ENCODE peak calls at places on chromosome 20, in four cellular contexts. One of them, this sample, is unnamed.
A peak's percentile ranks its signal among the peaks of the same experiment; 100 is the strongest.

GRCh38 chr20:45338121-45339030 is 9.8 kb downstream of the SDC4 start:
- DNase-seq in stomach: no peak
- DNase-seq in fibroblast of lung: peak; percentile 47
- DNase-seq in AG04450: no peak
- DNase-seq in this sample: no peak

GRCh38 chr20:16803965-16804792 is 56.0 kb downstream of the OTOR start:
- DNase-seq in fibroblast of lung: peak; percentile 46
- DNase-seq in AG04450: no peak
- DNase-seq in stomach: peak; percentile 54
- DNase-seq in this sample: peak; percentile 6

GRCh38 chr20:51326241-51326819 is 216.2 kb downstream of the NFATC2 start:
- DNase-seq in stomach: peak; percentile 63
- DNase-seq in AG04450: no peak
- DNase-seq in fibroblast of lung: peak; percentile 62
- DNase-seq in this sample: no peak

GRCh38 chr20:32326507-32326851 is 31.7 kb upstream of the ASXL1 start:
- DNase-seq in stomach: no peak
- DNase-seq in AG04450: no peak
- DNase-seq in fibroblast of lung: no peak
- DNase-seq in this sample: no peak

GRCh38 chr20:16469395-16469905 is 103.8 kb downstream of the KIF16B start:
- DNase-seq in fibroblast of lung: no peak
- DNase-seq in stomach: no peak
- DNase-seq in AG04450: no peak
- DNase-seq in this sample: no peak

GRCh38 chr20:59839372-59839771 is 94.1 kb downstream of the SYCP2 start:
- DNase-seq in fibroblast of lung: no peak
- DNase-seq in stomach: no peak
- DNase-seq in AG04450: no peak
- DNase-seq in this sample: no peak

GRCh38 chr20:42706762-42707161 is 482.9 kb downstream of the PTPRT start:
- DNase-seq in fibroblast of lung: no peak
- DNase-seq in AG04450: no peak
- DNase-seq in stomach: no peak
- DNase-seq in this sample: no peak

GRCh38 chr20:4896971-4897497 is 104.3 kb downstream of the SLC23A2 start:
- DNase-seq in stomach: no peak
- DNase-seq in fibroblast of lung: no peak
- DNase-seq in AG04450: no peak
- DNase-seq in this sample: no peak

GRCh38 chr20:44092551-44093248 is 94.3 kb downstream of the JPH2 start:
- DNase-seq in fibroblast of lung: peak; percentile 74
- DNase-seq in stomach: no peak
- DNase-seq in AG04450: no peak
- DNase-seq in this sample: no peak

GRCh38 chr20:51158226-51158625 is 135.3 kb upstream of the KCNG1 start:
- DNase-seq in stomach: no peak
- DNase-seq in fibroblast of lung: no peak
- DNase-seq in AG04450: no peak
- DNase-seq in this sample: no peak

GRCh38 chr20:4289875-4290274 is 274.5 kb upstream of the RNF24 start:
- DNase-seq in stomach: no peak
- DNase-seq in fibroblast of lung: no peak
- DNase-seq in AG04450: no peak
- DNase-seq in this sample: no peak

GRCh38 chr20:40959325-40960092 is 69.1 kb upstream of the TOP1 start:
- DNase-seq in fibroblast of lung: no peak
- DNase-seq in stomach: peak; percentile 3
- DNase-seq in AG04450: no peak
- DNase-seq in this sample: no peak

GRCh38 chr20:45783656-45784294 is 7.9 kb downstream of the WFDC3 start:
- DNase-seq in fibroblast of lung: no peak
- DNase-seq in AG04450: no peak
- DNase-seq in stomach: peak; percentile 91
- DNase-seq in this sample: no peak

GRCh38 chr20:10200329-10200728 is 18.3 kb upstream of the SNAP25 start:
- DNase-seq in fibroblast of lung: peak; percentile 79
- DNase-seq in stomach: no peak
- DNase-seq in AG04450: no peak
- DNase-seq in this sample: no peak

GRCh38 chr20:51012357-51012756 is 10.6 kb downstream of the KCNG1 start:
- DNase-seq in stomach: no peak
- DNase-seq in fibroblast of lung: no peak
- DNase-seq in AG04450: no peak
- DNase-seq in this sample: no peak

GRCh38 chr20:3751664-3752385 is 15.7 kb downstream of the ADISSP start:
- DNase-seq in AG04450: no peak
- DNase-seq in fibroblast of lung: no peak
- DNase-seq in stomach: peak; percentile 72
- DNase-seq in this sample: no peak

GRCh38 chr20:52494244-52494643 is 302.7 kb upstream of the ZFP64 start:
- DNase-seq in fibroblast of lung: peak; percentile 79
- DNase-seq in stomach: no peak
- DNase-seq in AG04450: peak; percentile 79
- DNase-seq in this sample: peak; percentile 83

GRCh38 chr20:55919319-55919718 is 86.0 kb downstream of the CBLN4 start:
- DNase-seq in stomach: no peak
- DNase-seq in fibroblast of lung: no peak
- DNase-seq in AG04450: no peak
- DNase-seq in this sample: no peak

GRCh38 chr20:51341581-51341980 is 200.9 kb downstream of the NFATC2 start:
- DNase-seq in AG04450: no peak
- DNase-seq in fibroblast of lung: peak; percentile 42
- DNase-seq in stomach: no peak
- DNase-seq in this sample: no peak

GRCh38 chr20:24665741-24666191 is 196.3 kb downstream of the SYNDIG1 start:
- DNase-seq in AG04450: no peak
- DNase-seq in stomach: peak; percentile 3
- DNase-seq in fibroblast of lung: no peak
- DNase-seq in this sample: no peak

GRCh38 chr20:5364136-5364821 is 47.5 kb upstream of the PROKR2 start:
- DNase-seq in stomach: no peak
- DNase-seq in AG04450: no peak
- DNase-seq in fibroblast of lung: no peak
- DNase-seq in this sample: no peak

GRCh38 chr20:43590036-43590391 is 723 bp upstream of the IFT52 start:
- DNase-seq in stomach: no peak
- DNase-seq in fibroblast of lung: no peak
- DNase-seq in AG04450: no peak
- DNase-seq in this sample: no peak

GRCh38 chr20:53162251-53162835 is 190.2 kb downstream of the TSHZ2 start:
- DNase-seq in fibroblast of lung: peak; percentile 75
- DNase-seq in AG04450: no peak
- DNase-seq in stomach: no peak
- DNase-seq in this sample: no peak

GRCh38 chr20:37556538-37556937 is 28.9 kb upstream of the BLCAP start:
- DNase-seq in AG04450: no peak
- DNase-seq in fibroblast of lung: no peak
- DNase-seq in stomach: no peak
- DNase-seq in this sample: no peak

GRCh38 chr20:6909608-6910007 is 142.1 kb downstream of the BMP2 start:
- DNase-seq in AG04450: no peak
- DNase-seq in stomach: no peak
- DNase-seq in fibroblast of lung: no peak
- DNase-seq in this sample: no peak

GRCh38 chr20:39092733-39093410 is 130.7 kb downstream of the DHX35 start:
- DNase-seq in stomach: no peak
- DNase-seq in AG04450: no peak
- DNase-seq in fibroblast of lung: no peak
- DNase-seq in this sample: no peak

GRCh38 chr20:24870876-24871275 is 78.2 kb upstream of the CST7 start:
- DNase-seq in AG04450: no peak
- DNase-seq in stomach: no peak
- DNase-seq in fibroblast of lung: no peak
- DNase-seq in this sample: no peak

GRCh38 chr20:21511850-21512633 is 1.8 kb downstream of the NKX2-2 start:
- DNase-seq in AG04450: no peak
- DNase-seq in fibroblast of lung: no peak
- DNase-seq in stomach: no peak
- DNase-seq in this sample: no peak
- H3K4me3 ChIP-seq in AG04450: peak overlapping the region; percentile 10
- H3K4me3 ChIP-seq in fibroblast of lung: no peak overlapping the region
- H3K4me3 ChIP-seq in stomach: peak overlapping the region; percentile 46
- H3K4me3 ChIP-seq in this sample: no peak overlapping the region

DNA sequence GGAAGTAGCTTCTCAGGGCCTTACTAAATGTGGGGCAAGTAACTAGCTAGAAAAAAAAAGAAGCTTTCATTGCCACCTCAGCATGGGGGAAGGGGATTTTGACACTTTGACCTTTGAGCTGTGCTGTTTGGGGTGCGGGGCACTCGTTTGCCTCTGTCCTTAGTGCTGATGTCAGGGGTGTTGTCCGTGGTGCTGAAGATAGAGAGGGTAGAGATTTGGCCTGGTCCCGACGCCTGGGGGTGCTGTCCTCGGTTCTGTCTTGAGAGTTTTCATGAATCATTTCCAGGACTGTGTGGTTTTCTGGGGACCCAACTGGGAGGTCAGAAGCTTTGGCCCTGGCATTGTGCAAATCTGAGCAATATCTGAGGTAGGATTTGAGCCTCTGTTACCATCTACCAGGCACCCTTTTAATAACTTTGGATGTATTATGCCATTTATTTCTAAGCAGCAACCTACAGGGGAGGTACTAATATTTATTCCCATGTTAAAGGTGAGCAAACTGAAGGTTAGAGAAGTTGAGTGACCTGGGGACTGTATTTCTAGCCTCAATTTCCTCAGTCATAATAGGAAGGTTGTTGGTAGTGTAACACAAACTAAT is 78.0 kb downstream of the DLGAP4 start:
- DNase-seq in fibroblast of lung: peak; percentile 37
- DNase-seq in stomach: no peak
- DNase-seq in AG04450: no peak
- DNase-seq in this sample: peak; percentile 11
- TF ChIP-seq CTCF in fibroblast of lung: peak; percentile 11
- TF ChIP-seq CTCF in stomach: no peak
- TF ChIP-seq CTCF in AG04450: peak; percentile 22
- TF ChIP-seq CTCF in this sample: peak; percentile 40

DNA sequence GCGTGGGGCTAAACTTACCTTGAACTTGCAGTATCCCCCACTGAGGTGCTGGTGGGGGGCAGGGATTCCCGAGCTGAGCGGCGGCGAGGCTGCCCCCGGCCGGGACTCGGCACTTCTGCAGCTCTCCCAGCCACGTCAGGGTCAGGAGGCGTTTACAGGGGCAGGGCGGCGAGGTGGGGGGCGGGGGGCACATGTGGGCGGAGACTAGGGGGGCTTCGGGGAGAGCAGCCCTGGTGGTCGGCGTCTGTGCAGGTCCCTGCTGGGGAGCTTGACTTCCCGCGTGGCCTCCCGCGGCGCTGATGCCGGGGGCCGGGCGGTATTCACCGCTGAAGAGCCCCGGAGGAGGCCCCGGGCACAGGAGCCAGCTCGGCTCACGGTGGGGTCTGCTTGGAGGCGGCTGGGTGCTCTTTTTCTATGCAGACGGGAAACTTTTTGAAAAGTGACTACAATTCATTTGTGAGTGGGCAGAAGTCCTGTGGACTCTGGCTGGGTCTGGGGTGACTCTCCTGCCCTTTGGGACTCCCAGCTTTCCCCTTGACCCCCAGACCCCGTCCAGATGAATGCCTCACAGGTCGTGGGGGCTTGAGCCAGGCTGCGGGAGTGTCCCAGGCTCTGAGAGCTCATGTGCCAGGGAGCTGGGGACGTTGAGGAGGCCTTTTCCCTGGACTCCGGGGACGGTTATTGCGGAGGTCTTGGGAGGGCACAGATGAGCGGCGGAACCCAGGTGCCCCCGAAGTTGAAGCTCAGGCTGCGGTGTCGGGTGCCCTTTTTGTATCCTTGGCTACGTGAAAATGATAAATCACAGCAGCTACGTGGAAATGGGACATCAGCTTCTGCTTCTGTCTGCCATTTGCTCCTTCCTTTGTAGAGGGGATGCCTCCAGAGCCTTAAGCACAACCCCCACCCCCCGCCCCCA is 75.9 kb upstream of the GATA5 start:
- DNase-seq in AG04450: no peak
- DNase-seq in stomach: no peak
- DNase-seq in fibroblast of lung: no peak
- DNase-seq in this sample: no peak
- H3K4me3 ChIP-seq in AG04450: no peak overlapping the region
- H3K4me3 ChIP-seq in stomach: peak overlapping the region; percentile 51
- H3K4me3 ChIP-seq in fibroblast of lung: no peak overlapping the region
- H3K4me3 ChIP-seq in this sample: no peak overlapping the region

GRCh38 chr20:34311118-34312023 is 8.2 kb upstream of the AHCY start:
- DNase-seq in fibroblast of lung: no peak
- DNase-seq in stomach: peak; percentile 72
- DNase-seq in AG04450: no peak
- DNase-seq in this sample: no peak
- TF ChIP-seq CTCF in fibroblast of lung: peak; percentile 37
- TF ChIP-seq CTCF in stomach: no peak
- TF ChIP-seq CTCF in AG04450: peak; percentile 43
- TF ChIP-seq CTCF in this sample: no peak

GRCh38 chr20:1815502-1816085 is 79.6 kb upstream of the SIRPA start:
- DNase-seq in fibroblast of lung: no peak
- DNase-seq in stomach: no peak
- DNase-seq in AG04450: no peak
- DNase-seq in this sample: no peak

GRCh38 chr20:1811621-1812498 is 83.3 kb upstream of the SIRPA start:
- DNase-seq in AG04450: no peak
- DNase-seq in fibroblast of lung: no peak
- DNase-seq in stomach: no peak
- DNase-seq in this sample: no peak

GRCh38 chr20:1816384-1817381 is 78.5 kb upstream of the SIRPA start:
- DNase-seq in fibroblast of lung: no peak
- DNase-seq in AG04450: no peak
- DNase-seq in stomach: no peak
- DNase-seq in this sample: no peak

GRCh38 chr20:1813101-1813529 is 82.1 kb upstream of the SIRPA start:
- DNase-seq in stomach: peak; percentile 60
- DNase-seq in fibroblast of lung: peak; percentile 97
- DNase-seq in AG04450: peak; percentile 90
- DNase-seq in this sample: peak; percentile 42

GRCh38 chr20:1813674-1814635 is 81.3 kb upstream of the SIRPA start:
- DNase-seq in fibroblast of lung: peak; percentile 62
- DNase-seq in stomach: no peak
- DNase-seq in AG04450: no peak
- DNase-seq in this sample: no peak
- H3K4me3 ChIP-seq in fibroblast of lung: no peak overlapping the region
- H3K4me3 ChIP-seq in stomach: no peak overlapping the region
- H3K4me3 ChIP-seq in AG04450: no peak overlapping the region
- H3K4me3 ChIP-seq in this sample: no peak overlapping the region

GRCh38 chr20:13898012-13898612 is 92.3 kb downstream of the SEL1L2 start:
- DNase-seq in fibroblast of lung: no peak
- DNase-seq in AG04450: no peak
- DNase-seq in stomach: no peak
- DNase-seq in this sample: no peak
- TF ChIP-seq CTCF in fibroblast of lung: no peak
- TF ChIP-seq CTCF in AG04450: no peak
- TF ChIP-seq CTCF in stomach: no peak
- TF ChIP-seq CTCF in this sample: no peak

GRCh38 chr20:63639093-63639860 is 12.4 kb upstream of the GMEB2 start:
- DNase-seq in fibroblast of lung: no peak
- DNase-seq in AG04450: no peak
- DNase-seq in stomach: peak; percentile 43
- DNase-seq in this sample: no peak
- H3K4me3 ChIP-seq in fibroblast of lung: no peak overlapping the region
- H3K4me3 ChIP-seq in AG04450: no peak overlapping the region
- H3K4me3 ChIP-seq in stomach: peak overlapping the region; percentile 63
- H3K4me3 ChIP-seq in this sample: no peak overlapping the region

GRCh38 chr20:58636983-58637421 is 14.1 kb upstream of the STX16 start:
- DNase-seq in AG04450: no peak
- DNase-seq in fibroblast of lung: no peak
- DNase-seq in stomach: no peak
- DNase-seq in this sample: no peak
- TF ChIP-seq CTCF in AG04450: no peak
- TF ChIP-seq CTCF in fibroblast of lung: no peak
- TF ChIP-seq CTCF in stomach: no peak
- TF ChIP-seq CTCF in this sample: no peak

This sample was measured in HFF-Myc.